ENCODE peak calls at places on chromosomes 2 and 18, in six cellular contexts. One of them, this sample, is unnamed.
A peak's percentile ranks its signal among the peaks of the same experiment; 100 is the strongest.

GRCh38 chr2:33011941-33012340 is 65.2 kb downstream of the LTBP1 start:
- DNase-seq in heart right ventricle: no peak
- DNase-seq in RPMI7951: peak; percentile 76
- DNase-seq in mesothelial cell of epicardium: no peak
- DNase-seq in stimulated activated CD4-positive, alpha-beta T cell treated with anti-CD3 and anti-CD28 coated beads, Interleukin-4, amount 100 ng/mL, for 24 hours: no peak
- DNase-seq in cardiac septum: no peak
- DNase-seq in this sample: no peak

GRCh38 chr2:11720752-11721151 is 25.7 kb upstream of the LPIN1 start:
- DNase-seq in heart right ventricle: no peak
- DNase-seq in RPMI7951: no peak
- DNase-seq in mesothelial cell of epicardium: no peak
- DNase-seq in stimulated activated CD4-positive, alpha-beta T cell treated with anti-CD3 and anti-CD28 coated beads, Interleukin-4, amount 100 ng/mL, for 24 hours: no peak
- DNase-seq in cardiac septum: peak; percentile 39
- DNase-seq in this sample: no peak

GRCh38 chr2:241036397-241036963 is 38.1 kb downstream of the SNED1 start:
- DNase-seq in heart right ventricle: no peak
- DNase-seq in RPMI7951: no peak
- DNase-seq in mesothelial cell of epicardium: no peak
- DNase-seq in stimulated activated CD4-positive, alpha-beta T cell treated with anti-CD3 and anti-CD28 coated beads, Interleukin-4, amount 100 ng/mL, for 24 hours: peak; percentile 43
- DNase-seq in cardiac septum: peak; percentile 70
- DNase-seq in this sample: no peak

GRCh38 chr2:16281451-16282330 is 341.3 kb downstream of the MYCN start:
- DNase-seq in heart right ventricle: peak; percentile 21
- DNase-seq in RPMI7951: no peak
- DNase-seq in mesothelial cell of epicardium: no peak
- DNase-seq in stimulated activated CD4-positive, alpha-beta T cell treated with anti-CD3 and anti-CD28 coated beads, Interleukin-4, amount 100 ng/mL, for 24 hours: peak; percentile 4
- DNase-seq in cardiac septum: no peak
- DNase-seq in this sample: no peak

GRCh38 chr2:234404957-234405356 is 91.9 kb downstream of the ARL4C start:
- DNase-seq in heart right ventricle: peak; percentile 25
- DNase-seq in RPMI7951: no peak
- DNase-seq in mesothelial cell of epicardium: no peak
- DNase-seq in stimulated activated CD4-positive, alpha-beta T cell treated with anti-CD3 and anti-CD28 coated beads, Interleukin-4, amount 100 ng/mL, for 24 hours: no peak
- DNase-seq in cardiac septum: no peak
- DNase-seq in this sample: no peak

GRCh38 chr2:31770718-31771117 is 190.0 kb upstream of the SRD5A2 start:
- DNase-seq in heart right ventricle: no peak
- DNase-seq in RPMI7951: peak; percentile 37
- DNase-seq in mesothelial cell of epicardium: no peak
- DNase-seq in stimulated activated CD4-positive, alpha-beta T cell treated with anti-CD3 and anti-CD28 coated beads, Interleukin-4, amount 100 ng/mL, for 24 hours: no peak
- DNase-seq in cardiac septum: no peak
- DNase-seq in this sample: no peak

GRCh38 chr18:61362511-61362910 is 29.3 kb downstream of the CDH20 start:
- DNase-seq in heart right ventricle: no peak
- DNase-seq in RPMI7951: no peak
- DNase-seq in mesothelial cell of epicardium: no peak
- DNase-seq in stimulated activated CD4-positive, alpha-beta T cell treated with anti-CD3 and anti-CD28 coated beads, Interleukin-4, amount 100 ng/mL, for 24 hours: no peak
- DNase-seq in cardiac septum: no peak
- DNase-seq in this sample: no peak

GRCh38 chr18:58201728-58202405 is 157.8 kb downstream of the NEDD4L start:
- DNase-seq in heart right ventricle: no peak
- DNase-seq in RPMI7951: no peak
- DNase-seq in mesothelial cell of epicardium: no peak
- DNase-seq in stimulated activated CD4-positive, alpha-beta T cell treated with anti-CD3 and anti-CD28 coated beads, Interleukin-4, amount 100 ng/mL, for 24 hours: no peak
- DNase-seq in cardiac septum: no peak
- DNase-seq in this sample: no peak

GRCh38 chr18:13233746-13234527 is 15.4 kb downstream of the LDLRAD4 start:
- DNase-seq in heart right ventricle: no peak
- DNase-seq in RPMI7951: no peak
- DNase-seq in mesothelial cell of epicardium: peak; percentile 11
- DNase-seq in stimulated activated CD4-positive, alpha-beta T cell treated with anti-CD3 and anti-CD28 coated beads, Interleukin-4, amount 100 ng/mL, for 24 hours: no peak
- DNase-seq in cardiac septum: no peak
- DNase-seq in this sample: no peak

GRCh38 chr18:42157878-42158277 is 202.8 kb downstream of the PIK3C3 start:
- DNase-seq in heart right ventricle: no peak
- DNase-seq in RPMI7951: no peak
- DNase-seq in mesothelial cell of epicardium: no peak
- DNase-seq in stimulated activated CD4-positive, alpha-beta T cell treated with anti-CD3 and anti-CD28 coated beads, Interleukin-4, amount 100 ng/mL, for 24 hours: no peak
- DNase-seq in cardiac septum: no peak
- DNase-seq in this sample: no peak

GRCh38 chr2:7887441-7887840 is 794.4 kb upstream of the ID2 start:
- DNase-seq in heart right ventricle: no peak
- DNase-seq in RPMI7951: no peak
- DNase-seq in mesothelial cell of epicardium: no peak
- DNase-seq in stimulated activated CD4-positive, alpha-beta T cell treated with anti-CD3 and anti-CD28 coated beads, Interleukin-4, amount 100 ng/mL, for 24 hours: no peak
- DNase-seq in cardiac septum: no peak
- DNase-seq in this sample: no peak

GRCh38 chr2:42316910-42317309 is 44.1 kb downstream of the COX7A2L start:
- DNase-seq in heart right ventricle: no peak
- DNase-seq in RPMI7951: no peak
- DNase-seq in mesothelial cell of epicardium: no peak
- DNase-seq in stimulated activated CD4-positive, alpha-beta T cell treated with anti-CD3 and anti-CD28 coated beads, Interleukin-4, amount 100 ng/mL, for 24 hours: no peak
- DNase-seq in cardiac septum: no peak
- DNase-seq in this sample: no peak

GRCh38 chr2:72414108-72414507 is 266.4 kb upstream of the CYP26B1 start:
- DNase-seq in heart right ventricle: no peak
- DNase-seq in RPMI7951: no peak
- DNase-seq in mesothelial cell of epicardium: no peak
- DNase-seq in stimulated activated CD4-positive, alpha-beta T cell treated with anti-CD3 and anti-CD28 coated beads, Interleukin-4, amount 100 ng/mL, for 24 hours: no peak
- DNase-seq in cardiac septum: no peak
- DNase-seq in this sample: no peak

GRCh38 chr18:79353238-79353637 is 42.5 kb upstream of the NFATC1 start:
- DNase-seq in heart right ventricle: no peak
- DNase-seq in RPMI7951: no peak
- DNase-seq in mesothelial cell of epicardium: no peak
- DNase-seq in stimulated activated CD4-positive, alpha-beta T cell treated with anti-CD3 and anti-CD28 coated beads, Interleukin-4, amount 100 ng/mL, for 24 hours: no peak
- DNase-seq in cardiac septum: no peak
- DNase-seq in this sample: no peak

This sample was measured in anterior cingulate cortex.